ENCODE peak calls at places on chromosomes 6 and 20, in six cellular contexts. P is lower leg skin, O is bronchial epithelial cell, R is H1, N is tibial nerve, B is NB4. K is an unnamed sample.
A peak's percentile ranks its signal among the peaks of the same experiment; 100 is the strongest.

GRCh38 chr6:79158856-79159516 is 75.5 kb downstream of the HMGN3 start:
- DNase-seq in P (no peak), B (no peak), N (no peak), R (no peak), O (peak; percentile 47), K (no peak)

GRCh38 chr6:33620158-33620583 is 951 bp upstream of the ITPR3 start:
- DNase-seq in N (no peak), B (peak; percentile 84), P (peak; percentile 92), O (no peak), R (no peak), K (peak; percentile 56)

GRCh38 chr6:125748534-125749111 is 809 bp upstream of the HEY2 start:
- DNase-seq in N (no peak), O (peak; percentile 20), B (peak; percentile 43), P (no peak), R (no peak), K (no peak)

GRCh38 chr20:64199395-64199794 is 35.1 kb downstream of the MYT1 start:
- DNase-seq in N (no peak), O (no peak), P (no peak), B (no peak), R (no peak), K (no peak)

GRCh38 chr6:148175511-148176188 is 167.0 kb upstream of the SASH1 start:
- DNase-seq in P (no peak), O (peak; percentile 56), B (no peak), N (no peak), R (no peak), K (no peak)

GRCh38 chr6:107668826-107669474 is 155.2 kb downstream of the SCML4 start:
- DNase-seq in R (no peak), P (no peak), O (no peak), B (no peak), N (no peak), K (peak; percentile 80)

GRCh38 chr20:24630486-24631172 is 161.2 kb downstream of the SYNDIG1 start:
- DNase-seq in O (no peak), N (no peak), B (no peak), P (no peak), R (no peak), K (no peak)

GRCh38 chr6:36871686-36872085 is 2.9 kb downstream of the PPIL1 start:
- DNase-seq in N (no peak), R (no peak), O (no peak), B (no peak), P (no peak), K (no peak)

GRCh38 chr6:18166314-18167007 is 11.2 kb downstream of the KDM1B start:
- DNase-seq in N (no peak), R (no peak), B (peak; percentile 13), P (no peak), O (no peak), K (no peak)

GRCh38 chr20:24033151-24033550 is 44.6 kb upstream of the GGTLC1 start:
- DNase-seq in N (no peak), R (no peak), O (no peak), P (no peak), B (no peak), K (no peak)

GRCh38 chr6:129667621-129668020 is 42.4 kb downstream of the ARHGAP18 start:
- DNase-seq in B (no peak), R (no peak), O (no peak), N (no peak), P (no peak), K (no peak)

GRCh38 chr6:35120746-35121145 is 20.4 kb downstream of the TCP11 start:
- DNase-seq in P (no peak), B (no peak), O (peak; percentile 24), N (no peak), R (no peak), K (no peak)

GRCh38 chr6:134196568-134197301 is 121.2 kb downstream of the SGK1 start:
- DNase-seq in O (no peak), N (no peak), P (no peak), R (no peak), B (no peak), K (peak; percentile 81)

GRCh38 chr6:2875840-2876207 is 27.3 kb downstream of the SERPINB9 start:
- DNase-seq in P (no peak), R (no peak), B (peak; percentile 47), N (no peak), O (no peak), K (no peak)

GRCh38 chr6:118370722-118371121 is 177.4 kb upstream of the PLN start:
- DNase-seq in B (no peak), R (no peak), N (no peak), O (no peak), P (no peak), K (no peak)

GRCh38 chr6:11172501-11173337 is 59.7 kb downstream of the NEDD9 start:
- DNase-seq in N (peak; percentile 64), B (peak; percentile 76), P (peak; percentile 91), O (peak; percentile 58), R (peak; percentile 49), K (peak; percentile 69)

GRCh38 chr6:46541556-46541955 is 50.3 kb upstream of the RCAN2 start:
- DNase-seq in N (no peak), B (no peak), R (no peak), O (no peak), P (no peak), K (no peak)

GRCh38 chr6:56297022-56297995 is 49.9 kb upstream of the COL21A1 start:
- DNase-seq in R (no peak), B (no peak), P (no peak), O (peak; percentile 75), N (no peak), K (no peak)

GRCh38 chr6:13226071-13226470 is 102.3 kb downstream of the TBC1D7 start:
- DNase-seq in R (no peak), P (no peak), O (no peak), N (no peak), B (no peak), K (no peak)

GRCh38 chr20:9114709-9115108 is 45.8 kb downstream of the PLCB4 start:
- DNase-seq in N (no peak), P (no peak), O (no peak), B (no peak), R (no peak), K (no peak)

GRCh38 chr20:2633381-2633780 is 19.1 kb upstream of the NOP56 start:
- DNase-seq in P (no peak), N (no peak), B (no peak), R (no peak), O (no peak), K (no peak)

GRCh38 chr6:7543761-7544424 is 2.4 kb downstream of the DSP start:
- DNase-seq in B (peak; percentile 35), P (no peak), N (no peak), R (no peak), O (peak; percentile 34), K (no peak)

GRCh38 chr6:162934844-162935243 is 207.1 kb downstream of the PACRG start:
- DNase-seq in R (no peak), P (no peak), B (no peak), O (no peak), N (no peak), K (no peak)

GRCh38 chr6:15264412-15264811 is 18.5 kb downstream of the JARID2 start:
- DNase-seq in N (no peak), P (no peak), B (no peak), R (no peak), O (no peak), K (no peak)

GRCh38 chr6:15267221-15267620 is 21.4 kb downstream of the JARID2 start:
- DNase-seq in R (no peak), O (no peak), N (no peak), B (no peak), P (no peak), K (no peak)

GRCh38 chr6:15266423-15266996 is 20.6 kb downstream of the JARID2 start:
- DNase-seq in P (no peak), N (no peak), B (peak; percentile 42), O (no peak), R (no peak), K (peak; percentile 54)

GRCh38 chr6:15264902-15265761 is 19.3 kb downstream of the JARID2 start:
- DNase-seq in R (no peak), O (no peak), P (no peak), B (no peak), N (no peak), K (no peak)

DNA sequence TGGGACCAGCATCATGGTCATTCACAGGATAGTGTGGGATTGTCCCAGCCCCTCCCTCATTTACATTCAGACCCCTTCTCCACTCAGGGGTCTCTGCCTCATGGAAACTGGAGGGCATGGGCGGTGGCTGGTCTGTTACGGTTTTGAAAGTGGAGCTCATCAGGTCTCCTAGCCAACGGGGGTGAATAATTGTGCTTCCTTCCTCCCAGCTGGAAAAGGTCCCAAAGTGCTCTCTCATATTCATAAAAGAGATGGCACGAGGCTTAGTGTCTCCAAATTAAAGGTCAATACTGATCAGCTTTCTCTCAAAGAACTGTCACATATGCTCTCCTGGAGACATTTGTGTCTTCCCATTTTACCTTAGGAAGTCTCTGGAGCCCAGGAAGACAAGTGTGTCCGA is 19.9 kb downstream of the JARID2 start:
- DNase-seq in P (no peak), R (no peak), O (no peak), N (no peak), B (no peak), K (no peak)
- H3K4me3 ChIP-seq in P (no peak overlapping the region), R (no peak overlapping the region), O (no peak overlapping the region), N (no peak overlapping the region), B (no peak overlapping the region), K (peak overlapping the region; percentile 19)

DNA sequence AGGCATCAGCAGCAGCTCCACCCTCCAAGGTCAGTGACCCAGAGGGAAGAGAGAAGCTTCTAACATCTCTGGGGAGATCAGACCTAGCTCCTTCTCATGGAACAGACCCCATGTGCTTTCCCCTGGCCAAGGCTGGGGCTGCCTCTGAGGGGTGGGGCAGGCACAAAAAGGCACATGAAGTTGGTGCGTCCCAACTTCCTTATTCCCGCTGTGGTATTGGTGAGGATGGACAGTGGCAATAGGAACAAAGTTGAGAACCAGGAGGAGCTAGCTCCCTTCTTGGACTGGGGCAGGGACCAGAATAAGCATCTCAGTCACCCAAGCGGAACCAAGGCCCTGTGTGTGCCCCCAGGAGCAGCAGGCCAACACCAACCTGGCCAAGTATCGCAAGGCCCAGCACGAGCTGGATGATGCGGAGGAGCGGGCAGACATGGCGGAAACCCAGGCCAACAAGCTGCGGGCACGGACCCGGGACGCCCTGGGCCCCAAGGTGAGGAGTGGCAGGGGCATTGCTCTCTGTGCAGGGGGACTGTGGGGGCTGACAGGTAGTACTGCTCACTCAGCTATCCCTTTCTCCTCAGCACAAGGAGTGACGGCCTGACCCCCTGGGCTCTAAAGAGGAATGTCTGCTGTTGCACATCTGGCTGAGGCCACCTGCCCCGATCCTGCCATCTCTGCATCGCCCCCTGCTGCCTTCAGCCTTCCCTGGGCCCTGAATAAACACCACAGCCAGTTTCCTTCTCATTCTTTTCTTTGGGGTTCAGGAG is 46.1 kb downstream of the MYH7B start:
- DNase-seq in N (no peak), R (no peak), O (no peak), P (no peak), B (no peak), K (no peak)
- TF ChIP-seq CTCF in N (no peak), R (peak; percentile 57), O (peak; percentile 37), P (no peak), B (peak; percentile 18), K (peak; percentile 10)

DNA sequence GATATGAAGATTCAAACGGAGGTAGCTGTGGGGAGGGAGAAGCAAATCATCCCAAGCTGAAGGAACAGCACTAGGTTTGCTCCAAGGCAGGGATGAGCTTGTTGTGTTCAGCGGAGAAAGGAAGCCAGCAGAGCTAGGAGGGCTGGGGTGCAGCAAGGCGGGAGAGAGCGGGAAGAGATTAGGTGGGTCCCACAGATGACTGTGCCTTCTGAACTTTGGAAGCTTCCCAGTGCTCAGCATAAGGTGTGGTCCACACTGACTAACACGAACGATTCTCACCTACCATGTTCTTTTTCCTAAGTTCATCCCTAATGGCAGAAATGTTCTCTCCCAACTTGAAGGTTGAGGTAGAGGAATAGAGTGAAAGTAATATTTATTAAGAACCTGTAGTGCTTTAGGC is 1.2 kb downstream of the RAE1 start:
- DNase-seq in R (no peak), P (no peak), B (no peak), O (no peak), N (no peak), K (no peak)
- H3K4me3 ChIP-seq in R (peak overlapping the region; percentile 94), P (no peak overlapping the region), B (peak overlapping the region; percentile 97), O (no peak overlapping the region), N (no peak overlapping the region), K (peak overlapping the region; percentile 97)

GRCh38 chr6:40398810-40399477 is 188.2 kb downstream of the LRFN2 start:
- DNase-seq in B (no peak), O (no peak), R (no peak), P (peak; percentile 64), N (no peak), K (no peak)
- TF ChIP-seq CTCF in B (no peak), O (no peak), R (peak; percentile 23), P (no peak), N (no peak), K (no peak)